ENCODE peak calls at places on chromosomes 11 and 22, in four cellular contexts. One of them, this sample, is unnamed. For H3K36me3, the result is how much of the 10 kb centered on the place peaks cover.

GRCh38 chr11:77672276-77672675 is 34.7 kb upstream of the CLNS1A start:
- DNase-seq in suprapubic skin: no peak
- DNase-seq in PC-3: peak
- DNase-seq in CD8-positive, alpha-beta T cell: no peak
- DNase-seq in this sample: no peak

GRCh38 chr22:42906605-42907338 is 49.7 kb upstream of the ARFGAP3 start:
- DNase-seq in suprapubic skin: no peak
- DNase-seq in CD8-positive, alpha-beta T cell: no peak
- DNase-seq in PC-3: no peak
- DNase-seq in this sample: no peak

GRCh38 chr11:834371-835316 is 1.9 kb downstream of the CD151 start:
- DNase-seq in PC-3: peak
- DNase-seq in CD8-positive, alpha-beta T cell: no peak
- DNase-seq in suprapubic skin: no peak
- DNase-seq in this sample: no peak

GRCh38 chr22:28349114-28349513 is 330.5 kb downstream of the TTC28 start:
- DNase-seq in CD8-positive, alpha-beta T cell: no peak
- DNase-seq in PC-3: no peak
- DNase-seq in suprapubic skin: no peak
- DNase-seq in this sample: no peak

GRCh38 chr22:39974065-39974464 is 13.9 kb downstream of the TMA7B start:
- DNase-seq in CD8-positive, alpha-beta T cell: no peak
- DNase-seq in suprapubic skin: no peak
- DNase-seq in PC-3: no peak
- DNase-seq in this sample: no peak

GRCh38 chr11:3341298-3341697 is 37.6 kb downstream of the ZNF195 start:
- DNase-seq in suprapubic skin: no peak
- DNase-seq in PC-3: peak
- DNase-seq in CD8-positive, alpha-beta T cell: peak
- DNase-seq in this sample: no peak

GRCh38 chr11:128766687-128767086 is 72.8 kb downstream of the FLI1 start:
- DNase-seq in PC-3: no peak
- DNase-seq in suprapubic skin: no peak
- DNase-seq in CD8-positive, alpha-beta T cell: no peak
- DNase-seq in this sample: no peak

GRCh38 chr11:88357323-88358039 is 19.9 kb upstream of the CTSC start:
- DNase-seq in PC-3: peak
- DNase-seq in CD8-positive, alpha-beta T cell: no peak
- DNase-seq in suprapubic skin: no peak
- DNase-seq in this sample: no peak

GRCh38 chr22:35174398-35174797 is 82.9 kb upstream of the HMGXB4 start:
- DNase-seq in PC-3: no peak
- DNase-seq in suprapubic skin: no peak
- DNase-seq in CD8-positive, alpha-beta T cell: no peak
- DNase-seq in this sample: no peak

GRCh38 chr11:94948070-94948617 is 25.2 kb downstream of the CWC15 start:
- DNase-seq in PC-3: peak
- DNase-seq in suprapubic skin: no peak
- DNase-seq in CD8-positive, alpha-beta T cell: no peak
- DNase-seq in this sample: no peak

GRCh38 chr11:129975543-129975942 is 27.1 kb downstream of the PRDM10 start:
- DNase-seq in CD8-positive, alpha-beta T cell: no peak
- DNase-seq in suprapubic skin: no peak
- DNase-seq in PC-3: no peak
- DNase-seq in this sample: no peak

GRCh38 chr11:64317961-64318693 is at the start of gene PRDX5:
- DNase-seq in CD8-positive, alpha-beta T cell: peak
- DNase-seq in suprapubic skin: peak
- DNase-seq in PC-3: peak
- DNase-seq in this sample: peak

GRCh38 chr11:77121096-77121640 is 6.9 kb upstream of the MYO7A start:
- DNase-seq in CD8-positive, alpha-beta T cell: no peak
- DNase-seq in PC-3: no peak
- DNase-seq in suprapubic skin: no peak
- DNase-seq in this sample: no peak

GRCh38 chr22:40928657-40929056 is 22.5 kb upstream of the RBX1 start:
- DNase-seq in CD8-positive, alpha-beta T cell: no peak
- DNase-seq in PC-3: no peak
- DNase-seq in suprapubic skin: no peak
- DNase-seq in this sample: peak

GRCh38 chr11:38130514-38130913 is 1532.5 kb upstream of the RAG2 start:
- DNase-seq in CD8-positive, alpha-beta T cell: no peak
- DNase-seq in PC-3: no peak
- DNase-seq in suprapubic skin: no peak
- DNase-seq in this sample: no peak

GRCh38 chr11:87820026-87820425 is 355.2 kb downstream of the RAB38 start:
- DNase-seq in suprapubic skin: no peak
- DNase-seq in CD8-positive, alpha-beta T cell: no peak
- DNase-seq in PC-3: peak
- DNase-seq in this sample: no peak

GRCh38 chr11:116840746-116841296 is 3.4 kb upstream of the APOA1 start:
- DNase-seq in PC-3: no peak
- DNase-seq in CD8-positive, alpha-beta T cell: no peak
- DNase-seq in suprapubic skin: peak
- DNase-seq in this sample: no peak

GRCh38 chr11:824292-824880 is 3.3 kb upstream of the CRACR2B start:
- DNase-seq in suprapubic skin: no peak
- DNase-seq in PC-3: no peak
- DNase-seq in CD8-positive, alpha-beta T cell: no peak
- DNase-seq in this sample: no peak

GRCh38 chr11:81853791-81854190 is 879.9 kb downstream of the FAM181B start:
- DNase-seq in suprapubic skin: no peak
- DNase-seq in PC-3: no peak
- DNase-seq in CD8-positive, alpha-beta T cell: no peak
- DNase-seq in this sample: no peak

GRCh38 chr22:32543020-32543357 is 68.4 kb downstream of the FBXO7 start:
- DNase-seq in CD8-positive, alpha-beta T cell: no peak
- DNase-seq in PC-3: no peak
- DNase-seq in suprapubic skin: no peak
- DNase-seq in this sample: no peak

GRCh38 chr11:1921576-1922141 is 2.2 kb downstream of the TNNT3 start:
- DNase-seq in suprapubic skin: peak
- DNase-seq in CD8-positive, alpha-beta T cell: no peak
- DNase-seq in PC-3: no peak
- DNase-seq in this sample: no peak

GRCh38 chr11:114314096-114314495 is 17.9 kb downstream of the NNMT start:
- DNase-seq in suprapubic skin: no peak
- DNase-seq in CD8-positive, alpha-beta T cell: no peak
- DNase-seq in PC-3: no peak
- DNase-seq in this sample: no peak
- H3K36me3 ChIP-seq in suprapubic skin: under half
- H3K36me3 ChIP-seq in CD8-positive, alpha-beta T cell: under half
- H3K36me3 ChIP-seq in PC-3: under half
- H3K36me3 ChIP-seq in this sample: under half

DNA sequence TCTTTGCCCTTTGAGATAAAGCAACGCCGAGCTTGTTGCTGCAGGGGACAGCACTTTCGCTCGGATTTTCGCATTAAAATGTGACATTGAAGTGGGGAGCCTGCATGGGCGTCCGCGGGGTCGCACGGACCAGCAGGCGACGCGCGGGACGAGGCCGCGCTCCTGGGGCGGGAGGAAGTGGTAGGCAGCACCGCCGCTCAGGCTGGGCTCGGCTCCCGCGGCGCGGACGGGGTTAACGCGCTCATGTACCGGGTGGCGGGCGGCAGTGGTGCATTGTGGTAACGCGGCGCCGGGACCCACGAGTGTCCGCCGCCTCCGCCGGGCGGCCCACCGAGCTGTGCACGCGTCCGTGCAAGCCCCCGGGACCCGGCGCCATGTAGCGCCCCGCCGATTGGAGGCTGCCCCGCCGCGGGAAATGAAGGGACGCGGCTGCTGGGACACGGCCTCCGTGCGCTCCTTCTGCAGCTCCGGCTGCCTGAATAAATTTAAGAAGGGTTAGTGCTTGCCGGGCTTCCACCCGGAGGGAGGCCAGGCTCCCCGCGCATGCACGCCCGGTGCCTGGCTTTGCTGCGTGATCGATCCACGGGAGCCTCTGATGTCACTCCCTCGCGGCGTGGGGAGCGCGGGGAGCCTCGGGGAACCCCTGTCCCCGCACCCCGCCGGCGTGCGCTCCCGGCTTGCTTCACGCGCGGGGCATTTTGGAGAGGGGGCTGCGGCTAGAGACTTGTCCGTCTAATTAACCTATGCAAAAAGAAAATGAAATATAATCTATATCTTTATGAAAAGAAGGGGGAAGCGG is 127.7 kb downstream of the OSBP2 start:
- DNase-seq in suprapubic skin: no peak
- DNase-seq in CD8-positive, alpha-beta T cell: no peak
- DNase-seq in PC-3: no peak
- DNase-seq in this sample: no peak
- H3K4me3 ChIP-seq in suprapubic skin: peak
- H3K4me3 ChIP-seq in CD8-positive, alpha-beta T cell: no peak
- H3K4me3 ChIP-seq in PC-3: peak
- H3K4me3 ChIP-seq in this sample: peak

GRCh38 chr11:29989181-29989580 is 27.6 kb downstream of the KCNA4 start:
- DNase-seq in suprapubic skin: no peak
- DNase-seq in PC-3: no peak
- DNase-seq in CD8-positive, alpha-beta T cell: no peak
- DNase-seq in this sample: no peak
- TF ChIP-seq CTCF in suprapubic skin: no peak
- TF ChIP-seq CTCF in PC-3: no peak
- TF ChIP-seq CTCF in CD8-positive, alpha-beta T cell: no peak
- TF ChIP-seq CTCF in this sample: no peak

GRCh38 chr11:13358871-13359270 is 81.3 kb downstream of the BMAL1 start:
- DNase-seq in PC-3: no peak
- DNase-seq in suprapubic skin: no peak
- DNase-seq in CD8-positive, alpha-beta T cell: no peak
- DNase-seq in this sample: no peak
- H3K36me3 ChIP-seq in PC-3: under half
- H3K36me3 ChIP-seq in suprapubic skin: half or more
- H3K36me3 ChIP-seq in CD8-positive, alpha-beta T cell: half or more
- H3K36me3 ChIP-seq in this sample: under half

GRCh38 chr11:65414776-65415498 is 7.7 kb upstream of the NEAT1 start:
- DNase-seq in CD8-positive, alpha-beta T cell: no peak
- DNase-seq in PC-3: no peak
- DNase-seq in suprapubic skin: peak
- DNase-seq in this sample: peak

GRCh38 chr11:65416341-65417185 is 6.0 kb upstream of the NEAT1 start:
- DNase-seq in suprapubic skin: peak
- DNase-seq in CD8-positive, alpha-beta T cell: peak
- DNase-seq in PC-3: peak
- DNase-seq in this sample: peak

GRCh38 chr11:65417702-65418430 is 4.7 kb upstream of the NEAT1 start:
- DNase-seq in suprapubic skin: peak
- DNase-seq in CD8-positive, alpha-beta T cell: peak
- DNase-seq in PC-3: peak
- DNase-seq in this sample: no peak

GRCh38 chr11:65417221-65417701 is 5.3 kb upstream of the NEAT1 start:
- DNase-seq in CD8-positive, alpha-beta T cell: peak
- DNase-seq in suprapubic skin: peak
- DNase-seq in PC-3: no peak
- DNase-seq in this sample: no peak

DNA sequence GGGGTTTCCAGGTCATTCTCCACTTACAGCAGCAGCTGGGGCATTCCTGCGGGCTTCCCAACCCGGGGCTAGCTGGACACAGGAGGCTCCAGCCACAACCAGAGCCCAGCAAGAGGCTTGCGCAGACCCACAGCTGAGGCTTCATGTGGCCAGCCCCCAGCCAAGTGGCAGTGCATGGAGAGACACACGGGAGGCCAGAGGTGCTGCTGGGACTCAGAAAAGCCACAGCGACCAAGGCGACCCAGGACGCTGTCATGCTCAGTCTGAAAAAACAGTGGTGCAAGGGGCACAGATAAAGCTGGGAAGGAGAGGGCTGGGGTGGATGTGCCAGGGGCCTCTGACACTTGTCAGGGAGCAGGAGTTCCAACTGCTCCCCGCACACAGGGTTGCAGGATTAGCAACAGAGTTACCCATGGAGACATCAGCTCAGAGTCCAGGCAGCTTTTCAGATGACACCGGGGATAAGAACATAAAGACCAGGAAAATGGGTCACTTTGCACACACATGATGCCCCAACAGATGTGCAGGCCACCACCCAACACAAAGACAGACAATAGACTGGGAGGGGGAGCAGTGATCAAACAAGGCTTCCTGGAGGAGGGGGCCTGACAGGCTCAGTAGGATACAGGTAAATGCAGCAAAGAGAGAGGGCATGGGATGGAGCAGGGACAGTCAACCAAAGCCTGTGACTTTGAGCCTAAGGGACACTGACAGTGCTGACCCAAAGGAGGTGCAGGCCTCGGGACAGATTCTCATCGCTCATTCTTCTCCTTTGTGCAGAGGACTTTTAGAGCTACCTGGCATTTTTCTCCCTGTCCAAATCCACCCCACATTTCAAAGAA is 6.9 kb upstream of the NEAT1 start:
- DNase-seq in CD8-positive, alpha-beta T cell: no peak
- DNase-seq in PC-3: no peak
- DNase-seq in suprapubic skin: peak
- DNase-seq in this sample: peak
- H3K4me3 ChIP-seq in CD8-positive, alpha-beta T cell: peak
- H3K4me3 ChIP-seq in PC-3: peak
- H3K4me3 ChIP-seq in suprapubic skin: peak
- H3K4me3 ChIP-seq in this sample: no peak

GRCh38 chr11:44633641-44634040 is 68.2 kb downstream of the CD82 start:
- DNase-seq in CD8-positive, alpha-beta T cell: no peak
- DNase-seq in PC-3: no peak
- DNase-seq in suprapubic skin: no peak
- DNase-seq in this sample: no peak

GRCh38 chr11:44631831-44632230 is 66.4 kb downstream of the CD82 start:
- DNase-seq in CD8-positive, alpha-beta T cell: peak
- DNase-seq in PC-3: no peak
- DNase-seq in suprapubic skin: no peak
- DNase-seq in this sample: peak

GRCh38 chr11:44634401-44635281 is 69.2 kb downstream of the CD82 start:
- DNase-seq in CD8-positive, alpha-beta T cell: no peak
- DNase-seq in PC-3: peak
- DNase-seq in suprapubic skin: no peak
- DNase-seq in this sample: no peak

GRCh38 chr11:44630511-44631210 is 65.2 kb downstream of the CD82 start:
- DNase-seq in CD8-positive, alpha-beta T cell: no peak
- DNase-seq in PC-3: no peak
- DNase-seq in suprapubic skin: peak
- DNase-seq in this sample: no peak

DNA sequence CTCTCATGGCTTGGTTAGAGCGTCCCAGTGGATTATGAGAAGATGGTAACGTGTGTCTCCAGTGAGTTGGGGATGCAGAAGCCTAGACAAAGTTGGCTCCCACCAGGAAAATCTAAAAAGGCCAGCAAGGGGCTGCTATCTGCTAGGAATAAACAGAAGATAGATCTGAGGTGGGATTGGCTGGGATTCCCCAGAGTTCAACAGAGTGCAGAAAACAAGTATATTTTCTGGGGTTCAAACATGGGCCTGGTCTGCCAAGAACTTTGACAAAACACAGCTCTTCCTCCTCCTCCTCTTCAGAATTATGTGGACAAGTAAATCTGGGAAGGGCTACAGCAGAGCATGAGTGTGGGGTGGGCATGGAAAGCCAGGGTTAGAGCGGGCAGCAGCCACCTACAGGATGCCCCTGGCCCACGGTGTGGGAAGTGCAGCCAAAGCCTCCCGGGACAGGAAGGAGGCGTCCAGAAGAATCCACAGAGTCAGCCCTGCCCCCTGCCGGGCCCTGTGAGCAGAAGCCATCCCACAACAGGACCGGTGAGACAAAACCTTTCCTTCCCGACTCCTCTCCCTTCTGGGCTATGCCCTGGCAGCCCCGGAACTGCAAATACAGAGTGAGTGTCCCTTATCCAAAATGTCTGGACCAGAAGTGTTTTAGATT is 67.1 kb downstream of the CD82 start:
- DNase-seq in PC-3: peak
- DNase-seq in suprapubic skin: no peak
- DNase-seq in CD8-positive, alpha-beta T cell: no peak
- DNase-seq in this sample: peak
- TF ChIP-seq CTCF in PC-3: peak
- TF ChIP-seq CTCF in suprapubic skin: peak
- TF ChIP-seq CTCF in CD8-positive, alpha-beta T cell: no peak
- TF ChIP-seq CTCF in this sample: peak

This sample was measured in Caco-2.